ENCODE peak calls at places on chromosomes 13 and 19, in six cellular contexts. P is heart left ventricle, L is cardiac muscle cell, G is H9, C is heart right ventricle, K is left ventricle myocardium inferior. E is an unnamed sample. For H3K4me1 and H3K27me3, the result is how much of the 10 kb centered on the place peaks cover.

GRCh38 chr19:45424191-45425058 is 708 bp upstream of the ERCC1 start:
- DNase-seq in C (peak), G (peak), K (peak), L (no peak), P (peak), E (peak)

GRCh38 chr19:17829855-17830566 is 8.7 kb upstream of the INSL3 start:
- DNase-seq in C (no peak), P (no peak), L (peak), G (peak), K (no peak), E (no peak)

GRCh38 chr19:5624154-5624663 is 1.3 kb downstream of the SAFB start:
- DNase-seq in C (peak), L (peak), G (no peak), K (peak), P (no peak), E (peak)

GRCh38 chr13:75968103-75968838 is 332.1 kb downstream of the LMO7 start:
- DNase-seq in C (no peak), L (no peak), K (no peak), P (no peak), G (no peak), E (no peak)

GRCh38 chr13:71863249-71863648 is 3.8 kb downstream of the DACH1 start:
- DNase-seq in P (no peak), G (no peak), C (no peak), K (no peak), L (no peak), E (no peak)

GRCh38 chr19:56066152-56067023 is 54.7 kb downstream of the ZNF787 start:
- DNase-seq in G (peak), K (peak), P (peak), L (peak), C (peak), E (peak)

GRCh38 chr13:48456546-48456945 is 43.6 kb upstream of the LPAR6 start:
- DNase-seq in G (no peak), K (no peak), L (no peak), P (no peak), C (no peak), E (no peak)

GRCh38 chr13:23020246-23020843 is 160.4 kb upstream of the SGCG start:
- DNase-seq in L (peak), G (peak), C (no peak), K (no peak), P (no peak), E (no peak)

GRCh38 chr19:51691122-51692064 is 1.7 kb upstream of the SPACA6 start:
- DNase-seq in G (no peak), K (no peak), P (no peak), C (no peak), L (peak), E (no peak)

GRCh38 chr19:56995298-56995697 is 124.5 kb upstream of the USP29 start:
- DNase-seq in G (no peak), P (no peak), L (no peak), K (no peak), C (no peak), E (no peak)

GRCh38 chr19:45492627-45493470 is 4.0 kb downstream of the RTN2 start:
- DNase-seq in L (peak), K (peak), G (peak), C (peak), P (peak), E (no peak)

GRCh38 chr19:55384576-55385235 is 614 bp upstream of the TMEM238 start:
- DNase-seq in G (no peak), P (no peak), K (no peak), L (no peak), C (peak), E (no peak)

GRCh38 chr13:110915057-110915873 is at the start of gene ANKRD10:
- DNase-seq in G (peak), L (peak), C (peak), P (peak), K (peak), E (peak)

GRCh38 chr13:110914293-110915056 is 394 bp downstream of the ANKRD10 start:
- DNase-seq in G (peak), L (peak), K (peak), P (peak), C (peak), E (peak)

GRCh38 chr13:110913322-110913721 is 1.5 kb downstream of the ANKRD10 start:
- DNase-seq in G (no peak), P (no peak), K (no peak), C (no peak), L (peak), E (no peak)

GRCh38 chr13:110912651-110913051 is 2.2 kb downstream of the ANKRD10 start:
- DNase-seq in L (peak), K (no peak), P (no peak), C (no peak), G (no peak), E (no peak)

DNA sequence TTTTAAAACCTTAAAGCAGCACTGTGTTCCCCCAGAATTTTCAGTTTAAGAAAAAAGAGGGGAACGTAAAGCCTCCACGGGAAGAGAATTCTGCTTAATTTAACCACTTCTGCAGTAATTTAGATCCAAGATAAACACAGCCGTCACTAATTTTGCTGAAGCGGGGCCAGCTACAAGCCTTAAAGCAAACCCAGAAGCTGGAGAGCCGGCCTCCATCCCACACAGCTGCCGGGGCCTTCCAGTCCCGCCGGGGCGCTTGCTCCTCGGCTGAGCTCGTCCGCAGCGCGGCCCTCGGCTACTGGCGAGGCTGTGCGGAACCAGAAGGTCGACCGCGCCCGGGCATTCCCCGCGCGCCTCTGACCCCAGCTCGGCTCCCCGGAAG is 967 bp downstream of the ANKRD10 start:
- DNase-seq in K (no peak), L (no peak), C (no peak), P (no peak), G (no peak), E (no peak)
- H3K4me1 ChIP-seq in K (half or more), L (under half), C (half or more), P (under half), G (under half), E (under half)

DNA sequence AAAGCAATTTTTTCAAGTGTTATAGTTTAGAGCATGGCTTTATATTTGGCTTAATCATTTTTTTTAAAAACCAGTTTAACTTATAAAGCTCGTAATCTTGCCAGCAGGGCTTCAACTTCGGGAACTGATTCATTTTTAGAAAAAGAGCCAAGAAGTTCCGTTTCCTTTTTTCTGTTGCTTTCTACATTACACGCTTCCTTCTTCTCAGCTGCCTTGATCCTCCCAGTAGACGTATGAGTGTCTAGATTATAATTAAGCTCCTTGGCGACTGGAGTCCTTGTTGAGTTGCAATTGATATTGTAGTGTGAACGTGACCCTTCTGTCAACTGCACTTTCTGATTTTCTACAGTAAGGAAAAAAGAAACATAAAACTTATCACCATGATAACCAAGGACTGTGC is 497.2 kb downstream of the DIAPH3 start:
- DNase-seq in P (no peak), G (no peak), C (no peak), L (no peak), K (no peak), E (no peak)
- H3K27ac ChIP-seq in P (no peak), G (no peak), C (no peak), L (no peak), K (peak), E (no peak)

GRCh38 chr13:43110036-43110435 is 86.7 kb downstream of the DNAJC15 start:
- DNase-seq in K (no peak), P (no peak), G (no peak), L (peak), C (no peak), E (no peak)

GRCh38 chr13:43113603-43114002 is 90.2 kb downstream of the DNAJC15 start:
- DNase-seq in L (no peak), C (no peak), P (no peak), K (no peak), G (no peak), E (no peak)

GRCh38 chr13:43114504-43114903 is 91.1 kb downstream of the DNAJC15 start:
- DNase-seq in L (no peak), K (no peak), G (no peak), C (no peak), P (no peak), E (no peak)

GRCh38 chr13:43110658-43111057 is 87.3 kb downstream of the DNAJC15 start:
- DNase-seq in C (no peak), L (no peak), G (no peak), K (no peak), P (no peak), E (no peak)

DNA sequence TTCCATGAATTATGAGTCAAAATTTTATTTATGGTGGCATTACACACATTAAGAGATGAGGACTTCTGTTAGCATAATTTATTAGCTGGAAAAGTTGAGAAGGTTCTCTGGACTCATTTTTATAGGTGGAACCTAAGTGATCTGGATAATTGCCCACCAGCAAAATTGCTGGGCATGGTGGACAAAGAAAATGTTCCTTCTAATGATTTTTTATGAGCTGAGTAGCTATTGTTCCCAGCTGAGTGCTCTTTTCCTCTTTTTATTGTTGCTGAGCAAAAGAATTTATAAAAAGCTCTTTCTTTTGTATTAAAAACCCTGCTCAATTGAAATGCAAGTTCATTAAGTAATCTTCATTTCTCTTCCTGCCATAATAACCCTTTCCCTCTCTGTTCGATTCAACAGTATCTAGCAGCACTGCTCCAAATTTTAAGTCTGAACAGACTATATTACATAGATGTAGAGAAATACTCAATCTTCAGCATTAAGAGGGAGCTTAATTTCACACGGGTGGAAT is 88.6 kb downstream of the DNAJC15 start:
- DNase-seq in P (no peak), G (no peak), C (no peak), K (no peak), L (no peak), E (no peak)
- H3K27me3 ChIP-seq in P (under half), G (under half), C (under half), K (under half), L (under half), E (under half)

GRCh38 chr13:43684947-43685725 is 101.6 kb downstream of the ENOX1 start:
- DNase-seq in G (no peak), L (no peak), K (no peak), P (no peak), C (no peak), E (no peak)
- H3K4me1 ChIP-seq in G (under half), L (under half), K (half or more), P (under half), C (under half), E (under half)

GRCh38 chr19:33736158-33736557 is 60.5 kb upstream of the KCTD15 start:
- DNase-seq in P (no peak), C (no peak), L (no peak), G (no peak), K (no peak), E (no peak)
- H3K27ac ChIP-seq in P (no peak), C (no peak), L (no peak), G (no peak), K (no peak), E (no peak)

GRCh38 chr13:45370922-45371406 is 30.0 kb upstream of the TPT1 start:
- DNase-seq in G (peak), L (peak), C (peak), P (peak), K (peak), E (peak)

GRCh38 chr13:45369116-45369515 is 28.1 kb upstream of the TPT1 start:
- DNase-seq in G (no peak), C (no peak), P (no peak), K (no peak), L (no peak), E (no peak)

GRCh38 chr13:45367995-45368394 is 27.0 kb upstream of the TPT1 start:
- DNase-seq in C (no peak), L (no peak), K (no peak), P (no peak), G (no peak), E (no peak)

GRCh38 chr13:45367358-45367757 is 26.4 kb upstream of the TPT1 start:
- DNase-seq in P (peak), G (peak), C (peak), L (no peak), K (peak), E (peak)

DNA sequence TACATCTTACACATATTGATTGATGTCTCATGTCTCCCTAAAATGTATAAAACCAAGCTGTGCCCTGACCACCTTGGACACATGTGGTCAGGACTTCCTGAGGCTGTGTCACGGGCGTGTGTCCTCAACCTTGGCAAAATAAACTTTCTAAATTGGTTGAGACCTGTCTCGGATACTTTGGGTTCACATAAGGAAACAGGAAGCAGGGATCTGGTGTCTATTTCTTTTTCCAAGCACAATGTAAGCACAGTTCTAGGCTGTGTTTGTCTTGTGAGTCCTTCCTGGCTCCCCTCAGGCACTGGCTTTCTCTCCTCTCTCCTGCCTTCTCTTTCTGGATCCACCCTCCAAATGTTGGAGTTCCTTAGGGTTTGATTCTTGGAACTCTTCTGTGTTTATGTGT is 27.6 kb upstream of the TPT1 start:
- DNase-seq in K (no peak), L (no peak), C (no peak), P (no peak), G (no peak), E (no peak)
- H3K27me3 ChIP-seq in K (under half), L (under half), C (under half), P (under half), G (under half), E (under half)

DNA sequence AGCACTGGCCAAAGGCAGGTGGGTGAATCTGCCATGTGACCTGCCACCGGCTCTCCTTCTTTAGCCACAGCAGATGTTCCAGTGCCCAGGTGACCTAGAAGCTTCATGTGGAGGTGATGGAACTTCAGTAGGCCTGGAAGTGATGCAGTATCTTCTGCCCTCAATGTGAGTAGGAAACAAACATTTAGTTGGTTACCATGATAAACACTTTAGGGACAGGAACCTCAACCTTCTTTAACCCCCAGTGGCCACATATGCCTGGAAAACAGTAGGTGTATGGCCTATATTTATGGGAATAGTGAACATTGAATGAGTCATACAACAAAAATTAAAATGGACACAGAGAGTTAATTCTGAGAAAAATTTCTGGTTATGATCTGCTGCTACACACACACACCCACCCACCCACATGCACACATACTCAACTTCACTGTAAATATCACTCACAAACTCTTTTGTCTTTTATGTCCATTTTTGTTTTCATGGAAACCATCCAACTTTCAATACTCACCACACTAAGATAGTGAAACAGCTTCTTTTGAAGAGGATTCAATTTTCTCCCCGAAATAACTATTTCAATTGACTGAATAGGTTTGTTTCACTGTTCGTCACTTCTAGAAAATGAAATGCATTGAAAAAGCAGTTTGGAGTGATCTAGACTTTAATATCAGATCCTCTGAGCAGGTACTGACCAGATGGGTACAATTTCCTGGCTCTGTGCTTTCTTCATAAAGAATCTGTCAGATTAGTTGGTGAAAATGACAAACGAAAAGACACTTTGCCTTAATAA is 97.3 kb downstream of the STARD13 start:
- DNase-seq in P (no peak), K (no peak), G (no peak), C (no peak), L (no peak), E (no peak)
- H3K4me1 ChIP-seq in P (under half), K (half or more), G (under half), C (half or more), L (under half), E (under half)

E was measured in aorta.